ENCODE peak calls at places on chromosomes 12 and 14, in ten cellular contexts. Z, Q, J, Y, W, X, H, N, R and F are unnamed samples.

GRCh38 chr12:47770086-47770726 is 2.8 kb upstream of the SLC48A1 start:
- DNase-seq in Z (no peak), Q (no peak), J (no peak), Y (no peak), W (no peak), X (no peak), H (no peak), N (no peak), R (no peak), F (no peak)

GRCh38 chr14:101711041-101711861 is 50.3 kb upstream of the PPP2R5C start:
- DNase-seq in Z (no peak), Q (no peak), J (no peak), Y (no peak), W (no peak), X (no peak), H (no peak), N (no peak), R (no peak), F (peak; percentile 50)

GRCh38 chr14:44154446-44154845 is 352.6 kb downstream of the FSCB start:
- DNase-seq in Z (no peak), Q (no peak), J (no peak), Y (no peak), W (no peak), X (no peak), H (no peak), N (no peak), R (no peak), F (no peak)

GRCh38 chr14:93301821-93302447 is 30.9 kb downstream of the BTBD7 start:
- DNase-seq in Z (no peak), Q (no peak), J (no peak), Y (no peak), W (no peak), X (no peak), H (no peak), N (peak; percentile 26), R (no peak), F (peak; percentile 96)

GRCh38 chr14:45103806-45104205 is 19.9 kb downstream of the PRPF39 start:
- DNase-seq in Z (no peak), Q (no peak), J (no peak), Y (no peak), W (no peak), X (no peak), H (no peak), N (no peak), R (no peak), F (peak; percentile 10)

GRCh38 chr14:73877790-73878189 is 8.9 kb upstream of the ZNF410 start:
- DNase-seq in Z (no peak), Q (no peak), J (no peak), Y (no peak), W (no peak), X (no peak), H (no peak), N (no peak), R (no peak), F (no peak)

GRCh38 chr12:21893924-21894323 is 47.3 kb downstream of the ABCC9 start:
- DNase-seq in Z (no peak), Q (no peak), J (no peak), Y (no peak), W (no peak), X (no peak), H (no peak), N (no peak), R (no peak), F (no peak)

GRCh38 chr12:57126061-57126460 is 2.2 kb upstream of the LRP1 start:
- DNase-seq in Z (no peak), Q (no peak), J (no peak), Y (no peak), W (no peak), X (no peak), H (no peak), N (no peak), R (no peak), F (no peak)

GRCh38 chr14:72619071-72619710 is 274.7 kb downstream of the DPF3 start:
- DNase-seq in Z (no peak), Q (no peak), J (peak; percentile 21), Y (no peak), W (no peak), X (no peak), H (no peak), N (no peak), R (no peak), F (no peak)

GRCh38 chr12:93862424-93862823 is 185.2 kb downstream of the CRADD start:
- DNase-seq in Z (no peak), Q (no peak), J (no peak), Y (no peak), W (no peak), X (no peak), H (no peak), N (no peak), R (no peak), F (no peak)

GRCh38 chr12:72610854-72611358 is 338.7 kb downstream of the TRHDE start:
- DNase-seq in Z (no peak), Q (no peak), J (no peak), Y (no peak), W (no peak), X (no peak), H (no peak), N (no peak), R (no peak), F (peak; percentile 29)

GRCh38 chr12:53952871-53953734 is 1.6 kb upstream of the HOXC12 start:
- DNase-seq in Z (no peak), Q (no peak), J (no peak), Y (no peak), W (no peak), X (no peak), H (no peak), N (no peak), R (no peak), F (peak; percentile 73)

GRCh38 chr12:5689773-5690172 is 255.3 kb downstream of the ANO2 start:
- DNase-seq in Z (no peak), Q (no peak), J (no peak), Y (no peak), W (no peak), X (no peak), H (no peak), N (no peak), R (no peak), F (peak; percentile 27)

GRCh38 chr12:24879644-24880043 is 69.3 kb downstream of the BCAT1 start:
- DNase-seq in Z (no peak), Q (no peak), J (no peak), Y (no peak), W (no peak), X (no peak), H (no peak), N (no peak), R (no peak), F (no peak)

GRCh38 chr14:97726661-97727060 is 929.5 kb downstream of the VRK1 start:
- DNase-seq in Z (no peak), Q (no peak), J (no peak), Y (no peak), W (no peak), X (no peak), H (no peak), N (no peak), R (no peak), F (no peak)

GRCh38 chr12:93819048-93819491 is 141.9 kb downstream of the CRADD start:
- DNase-seq in Z (peak; percentile 75), Q (no peak), J (no peak), Y (no peak), W (no peak), X (peak; percentile 67), H (no peak), N (peak; percentile 85), R (no peak), F (no peak)

GRCh38 chr12:103645202-103645601 is 58.1 kb downstream of the STAB2 start:
- DNase-seq in Z (no peak), Q (no peak), J (no peak), Y (no peak), W (no peak), X (no peak), H (no peak), N (peak; percentile 12), R (no peak), F (no peak)

GRCh38 chr14:55028066-55028465 is 1.0 kb downstream of the SOCS4 start:
- DNase-seq in Z (no peak), Q (no peak), J (no peak), Y (no peak), W (no peak), X (no peak), H (no peak), N (no peak), R (no peak), F (no peak)

GRCh38 chr14:101557811-101558738 is 3.2 kb upstream of the DIO3 start:
- DNase-seq in Z (no peak), Q (no peak), J (no peak), Y (no peak), W (no peak), X (no peak), H (no peak), N (no peak), R (no peak), F (peak; percentile 59)

GRCh38 chr12:6383572-6384498 is at the start of gene LTBR:
- DNase-seq in Z (peak; percentile 98), Q (no peak), J (peak; percentile 96), Y (no peak), W (peak; percentile 59), X (peak; percentile 98), H (no peak), N (peak; percentile 85), R (peak; percentile 80), F (peak; percentile 91)

GRCh38 chr12:13289644-13290285 is 93.2 kb downstream of the EMP1 start:
- DNase-seq in Z (peak; percentile 33), Q (no peak), J (no peak), Y (no peak), W (no peak), X (peak; percentile 29), H (no peak), N (no peak), R (no peak), F (no peak)

GRCh38 chr12:45827974-45828373 is 98.5 kb downstream of the ARID2 start:
- DNase-seq in Z (no peak), Q (no peak), J (no peak), Y (no peak), W (no peak), X (no peak), H (no peak), N (no peak), R (no peak), F (no peak)

GRCh38 chr14:84770030-84770429 is 759.9 kb upstream of the FLRT2 start:
- DNase-seq in Z (no peak), Q (no peak), J (no peak), Y (no peak), W (no peak), X (no peak), H (no peak), N (no peak), R (no peak), F (no peak)

GRCh38 chr12:53974084-53975018 is at the start of gene HOTAIR:
- DNase-seq in Z (no peak), Q (no peak), J (no peak), Y (no peak), W (peak; percentile 78), X (no peak), H (no peak), N (no peak), R (no peak), F (no peak)

GRCh38 chr14:52363001-52363704 is 49.0 kb downstream of the PTGER2 start:
- DNase-seq in Z (no peak), Q (no peak), J (no peak), Y (no peak), W (no peak), X (no peak), H (no peak), N (no peak), R (no peak), F (no peak)

GRCh38 chr12:46442239-46442638 is 69.7 kb upstream of the SLC38A2 start:
- DNase-seq in Z (no peak), Q (no peak), J (no peak), Y (no peak), W (no peak), X (no peak), H (no peak), N (peak; percentile 65), R (no peak), F (no peak)

GRCh38 chr12:68638721-68639395 is 28.2 kb downstream of the RAP1B start:
- DNase-seq in Z (no peak), Q (no peak), J (no peak), Y (no peak), W (no peak), X (no peak), H (no peak), N (peak; percentile 22), R (no peak), F (peak; percentile 51)

GRCh38 chr12:131831635-131832041 is 3.4 kb downstream of the MMP17 start:
- DNase-seq in Z (peak; percentile 46), Q (peak; percentile 26), J (no peak), Y (no peak), W (no peak), X (no peak), H (no peak), N (no peak), R (no peak), F (no peak)